ENCODE peak calls at places on chromosomes 16 and 17, in seven cellular contexts. S is H9; G is ovary; O is thoracic aorta; K is Caco-2; C is effector memory CD4-positive, alpha-beta T cell; Q is breast epithelium. X is an unnamed sample. For H3K4me1, the result is how much of the 10 kb centered on the place peaks cover.

GRCh38 chr17:32656851-32657250 is 170.1 kb downstream of the CDK5R1 start:
- DNase-seq in K (no peak), O (no peak), S (no peak), G (no peak), C (no peak), Q (no peak), X (no peak)

GRCh38 chr16:87131996-87132345 is 185.2 kb downstream of the C16orf95 start:
- DNase-seq in C (no peak), O (no peak), S (no peak), K (no peak), Q (no peak), G (no peak), X (no peak)

GRCh38 chr17:75822119-75822799 is 21.9 kb downstream of the UNC13D start:
- DNase-seq in O (no peak), K (no peak), C (no peak), Q (no peak), S (peak), G (peak), X (peak)

GRCh38 chr17:64653985-64654355 is 8.1 kb downstream of the SMURF2 start:
- DNase-seq in O (no peak), Q (no peak), C (no peak), K (no peak), S (no peak), G (no peak), X (no peak)

GRCh38 chr17:61395409-61395982 is 4.1 kb upstream of the TBX2 start:
- DNase-seq in O (no peak), S (peak), Q (no peak), C (no peak), K (no peak), G (no peak), X (no peak)

GRCh38 chr16:11857161-11857560 is 5.8 kb upstream of the RSL1D1 start:
- DNase-seq in O (no peak), Q (no peak), S (no peak), C (no peak), K (no peak), G (no peak), X (no peak)

GRCh38 chr16:30539000-30539964 is 4.6 kb upstream of the ZNF747 start:
- DNase-seq in S (no peak), C (no peak), G (no peak), Q (no peak), K (no peak), O (no peak), X (no peak)

GRCh38 chr16:19167710-19168172 is 299 bp upstream of the SYT17 start:
- DNase-seq in O (no peak), G (peak), K (peak), S (peak), Q (peak), C (no peak), X (peak)

GRCh38 chr17:38444151-38444550 is 15.9 kb downstream of the ARHGAP23 start:
- DNase-seq in S (peak), C (peak), Q (no peak), O (no peak), G (peak), K (peak), X (peak)

GRCh38 chr17:73595931-73596330 is 48.3 kb downstream of the SDK2 start:
- DNase-seq in G (no peak), Q (no peak), K (no peak), C (no peak), O (no peak), S (no peak), X (no peak)

GRCh38 chr16:15434425-15435215 is at the start of gene BMERB1:
- DNase-seq in O (peak), K (no peak), C (no peak), G (peak), Q (peak), S (peak), X (peak)

GRCh38 chr16:23229714-23230113 is 47.2 kb downstream of the SCNN1G start:
- DNase-seq in C (no peak), K (no peak), O (no peak), Q (no peak), G (no peak), S (no peak), X (no peak)

GRCh38 chr17:3796822-3797170 is 4.2 kb downstream of the ITGAE start:
- DNase-seq in K (no peak), S (no peak), G (no peak), C (no peak), O (no peak), Q (no peak), X (no peak)

GRCh38 chr17:3795758-3796102 is 5.3 kb downstream of the ITGAE start:
- DNase-seq in C (no peak), G (no peak), Q (no peak), O (no peak), K (no peak), S (no peak), X (no peak)

GRCh38 chr17:3796110-3796821 is 4.7 kb downstream of the ITGAE start:
- DNase-seq in K (no peak), Q (no peak), G (no peak), O (no peak), C (peak), S (no peak), X (no peak)

GRCh38 chr17:3792481-3792880 is 8.5 kb downstream of the ITGAE start:
- DNase-seq in K (no peak), Q (no peak), G (peak), S (no peak), O (no peak), C (no peak), X (no peak)

DNA sequence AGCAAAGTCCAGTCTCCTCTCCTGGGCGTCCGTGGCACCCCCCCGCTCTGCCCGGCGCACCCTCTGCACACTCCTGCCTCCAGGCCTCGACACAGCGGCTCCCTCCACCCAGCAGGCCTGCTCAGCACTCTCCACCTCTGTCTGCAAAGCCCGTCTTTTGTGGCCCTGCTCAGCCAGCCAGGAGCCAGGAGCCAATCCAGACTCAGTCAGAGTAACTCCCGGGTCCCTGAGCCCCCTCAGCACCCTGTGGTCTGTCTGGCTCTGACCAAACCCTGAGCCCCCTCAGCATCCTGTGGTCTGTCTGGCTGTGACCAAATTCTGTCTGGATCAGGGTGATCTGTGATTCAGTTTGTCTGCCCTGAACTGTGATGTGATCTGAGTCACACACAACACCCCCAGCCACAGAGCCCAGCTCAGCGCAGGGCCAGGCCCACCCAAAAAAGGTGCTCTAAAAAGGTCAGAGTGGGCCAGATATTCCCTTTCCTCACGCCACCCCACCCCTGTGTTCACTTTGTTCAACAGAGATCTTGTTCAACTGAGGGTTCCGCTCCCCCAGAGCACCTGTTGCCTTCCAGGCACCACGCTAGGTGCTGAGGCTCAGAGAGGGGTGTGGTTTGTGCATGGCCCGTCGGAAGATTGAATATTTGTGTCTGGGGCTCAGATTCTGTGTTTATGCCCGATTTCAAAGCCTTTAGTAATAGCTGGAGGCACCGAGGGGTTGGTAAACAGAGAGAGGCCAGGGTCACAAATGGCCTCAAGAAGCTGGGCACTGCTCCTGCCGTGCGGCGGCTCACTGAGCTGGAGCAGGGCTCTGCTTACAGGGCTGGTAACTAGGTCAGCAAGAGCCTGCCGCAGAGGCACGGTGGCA is 5.9 kb downstream of the ITGAE start:
- DNase-seq in K (no peak), G (no peak), Q (no peak), C (peak), S (no peak), O (no peak), X (no peak)
- H3K4me1 ChIP-seq in K (under half), G (under half), Q (under half), C (under half), S (under half), O (under half), X (under half)

DNA sequence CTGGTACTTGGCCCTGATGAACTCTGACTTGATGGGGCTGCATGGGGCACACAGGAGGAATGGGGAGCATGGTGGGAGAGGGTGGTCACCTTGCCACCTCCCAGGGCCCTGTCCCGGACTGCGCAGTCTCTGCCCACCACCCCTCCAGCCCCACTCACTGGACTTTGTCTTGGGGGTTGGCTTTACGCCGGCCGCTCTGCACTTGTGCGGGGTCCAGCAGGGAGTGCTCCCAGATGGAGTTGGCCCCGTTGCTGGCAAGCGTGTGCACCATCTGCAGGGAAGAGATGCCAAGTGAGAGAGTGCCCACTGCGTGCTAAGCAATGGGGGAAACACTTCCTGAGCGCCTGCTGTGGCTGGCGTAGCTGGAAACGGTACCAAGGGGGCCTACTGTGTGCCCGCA is 6.7 kb downstream of the GIT1 start:
- DNase-seq in C (no peak), S (no peak), O (no peak), Q (no peak), G (no peak), K (no peak), X (no peak)
- H3K4me1 ChIP-seq in C (under half), S (under half), O (under half), Q (under half), G (under half), K (under half), X (under half)

GRCh38 chr17:77450742-77451270 is 310.0 kb downstream of the SEC14L1 start:
- DNase-seq in G (no peak), S (no peak), Q (no peak), O (no peak), C (no peak), K (no peak), X (no peak)
- H3K4me1 ChIP-seq in G (under half), S (under half), Q (under half), O (under half), C (half or more), K (under half), X (under half)

GRCh38 chr16:48575471-48576050 is 34.4 kb downstream of the N4BP1 start:
- DNase-seq in G (no peak), K (no peak), S (no peak), Q (no peak), O (no peak), C (no peak), X (no peak)
- H3K4me1 ChIP-seq in G (under half), K (under half), S (under half), Q (under half), O (under half), C (under half), X (under half)

X was measured in MM.1S.